ENCODE peak calls at places on chromosomes 6 and 20, in four cellular contexts. J is HepG2, Z is H1, Y is GM12878. N is an unnamed sample.

GRCh38 chr20:3563113-3563512 is 92.3 kb downstream of the ATRN start:
- DNase-seq in J (no peak), Z (no peak), Y (no peak), N (no peak)

GRCh38 chr20:10360878-10361277 is 73.1 kb downstream of the MKKS start:
- DNase-seq in J (no peak), Z (no peak), Y (no peak), N (no peak)

GRCh38 chr6:56806368-56806767 is 148.5 kb upstream of the BEND6 start:
- DNase-seq in J (no peak), Z (no peak), Y (no peak), N (no peak)

GRCh38 chr6:169886631-169887227 is 135.3 kb downstream of the ERMARD start:
- DNase-seq in J (no peak), Z (no peak), Y (no peak), N (peak)

GRCh38 chr6:39281312-39281980 is 32.8 kb downstream of the KCNK17 start:
- DNase-seq in J (no peak), Z (no peak), Y (no peak), N (no peak)

GRCh38 chr20:40930561-40930960 is 98.1 kb upstream of the TOP1 start:
- DNase-seq in J (no peak), Z (no peak), Y (no peak), N (no peak)

GRCh38 chr20:4805663-4806449 is 84.1 kb downstream of the PRND start:
- DNase-seq in J (no peak), Z (no peak), Y (no peak), N (no peak)

GRCh38 chr6:137471951-137472350 is 22.2 kb downstream of the OLIG3 start:
- DNase-seq in J (no peak), Z (no peak), Y (no peak), N (no peak)

GRCh38 chr20:37564388-37565133 is 36.9 kb upstream of the BLCAP start:
- DNase-seq in J (peak), Z (no peak), Y (no peak), N (peak)

GRCh38 chr6:89449182-89449581 is 16.2 kb downstream of the ANKRD6 start:
- DNase-seq in J (no peak), Z (no peak), Y (no peak), N (no peak)

GRCh38 chr6:2467929-2468600 is 222.7 kb upstream of the GMDS start:
- DNase-seq in J (no peak), Z (no peak), Y (no peak), N (no peak)

GRCh38 chr20:47181056-47181862 is 175.2 kb downstream of the ZMYND8 start:
- DNase-seq in J (peak), Z (no peak), Y (no peak), N (peak)

GRCh38 chr6:21909321-21909720 is 315.8 kb downstream of the SOX4 start:
- DNase-seq in J (no peak), Z (no peak), Y (no peak), N (no peak)

GRCh38 chr6:163579880-163580295 is 165.4 kb downstream of the QKI start:
- DNase-seq in J (no peak), Z (no peak), Y (no peak), N (peak)

GRCh38 chr20:24766826-24767622 is 182.0 kb upstream of the CST7 start:
- DNase-seq in J (no peak), Z (no peak), Y (no peak), N (no peak)

GRCh38 chr6:109791301-109791700 is 100.2 kb downstream of the FIG4 start:
- DNase-seq in J (no peak), Z (no peak), Y (no peak), N (peak)

GRCh38 chr6:64294034-64294433 is 658.4 kb downstream of the PHF3 start:
- DNase-seq in J (no peak), Z (no peak), Y (no peak), N (no peak)

GRCh38 chr6:72530152-72530551 is 91.7 kb upstream of the KCNQ5 start:
- DNase-seq in J (no peak), Z (no peak), Y (no peak), N (no peak)

GRCh38 chr6:2026133-2026532 is 219.3 kb downstream of the GMDS start:
- DNase-seq in J (no peak), Z (no peak), Y (no peak), N (no peak)

GRCh38 chr20:10074513-10074912 is 39.7 kb downstream of the ANKEF1 start:
- DNase-seq in J (peak), Z (no peak), Y (no peak), N (no peak)

GRCh38 chr20:9068232-9068781 is 580 bp upstream of the PLCB4 start:
- DNase-seq in J (no peak), Z (no peak), Y (no peak), N (peak)

GRCh38 chr6:125066964-125067363 is 86.6 kb upstream of the TPD52L1 start:
- DNase-seq in J (no peak), Z (no peak), Y (no peak), N (no peak)

GRCh38 chr20:19275630-19276071 is 63.2 kb downstream of the SLC24A3 start:
- DNase-seq in J (no peak), Z (no peak), Y (no peak), N (no peak)

GRCh38 chr6:147974376-147974775 is 368.3 kb upstream of the SASH1 start:
- DNase-seq in J (peak), Z (no peak), Y (no peak), N (no peak)

GRCh38 chr6:34355889-34356288 is 36.6 kb downstream of the NUDT3 start:
- DNase-seq in J (no peak), Z (no peak), Y (no peak), N (no peak)

GRCh38 chr6:119148102-119148824 is 69.8 kb upstream of the FAM184A start:
- DNase-seq in J (peak), Z (no peak), Y (no peak), N (peak)

GRCh38 chr6:27970444-27970843 is 13.4 kb downstream of the OR2B6 start:
- DNase-seq in J (no peak), Z (no peak), Y (no peak), N (no peak)

GRCh38 chr20:50900261-50900660 is 31.0 kb downstream of the ADNP start:
- DNase-seq in J (no peak), Z (no peak), Y (no peak), N (no peak)

GRCh38 chr6:170150590-170150945 is 140.3 kb downstream of the DLL1 start:
- DNase-seq in J (no peak), Z (no peak), Y (no peak), N (no peak)

GRCh38 chr6:97656236-97656635 is 373.2 kb upstream of the MMS22L start:
- DNase-seq in J (no peak), Z (no peak), Y (no peak), N (no peak)

GRCh38 chr6:114194362-114195343 is 148.2 kb downstream of the HS3ST5 start:
- DNase-seq in J (no peak), Z (no peak), Y (no peak), N (no peak)

GRCh38 chr20:44888226-44889103 is 3.0 kb downstream of the YWHAB start:
- DNase-seq in J (peak), Z (no peak), Y (no peak), N (no peak)

GRCh38 chr6:29627762-29628418 is 5.1 kb downstream of the GABBR1 start:
- DNase-seq in J (no peak), Z (peak), Y (no peak), N (peak)

GRCh38 chr20:7696311-7696710 is 243.9 kb downstream of the HAO1 start:
- DNase-seq in J (no peak), Z (no peak), Y (no peak), N (no peak)

GRCh38 chr6:40671338-40672050 is 84.3 kb upstream of the LRFN2 start:
- DNase-seq in J (peak), Z (no peak), Y (no peak), N (no peak)

GRCh38 chr6:17907467-17908229 is 79.8 kb downstream of the KIF13A start:
- DNase-seq in J (peak), Z (no peak), Y (no peak), N (peak)
- TF ChIP-seq CREB1 in J (no peak), Z (no peak), Y (no peak), N (no peak)

GRCh38 chr6:161383951-161384350 is 110.1 kb upstream of the AGPAT4 start:
- DNase-seq in J (no peak), Z (no peak), Y (no peak), N (no peak)
- TF ChIP-seq HDAC6 in J (no peak), Z (no peak), Y (no peak), N (no peak)

GRCh38 chr20:39038047-39038446 is 75.9 kb downstream of the DHX35 start:
- DNase-seq in J (no peak), Z (no peak), Y (no peak), N (no peak)

GRCh38 chr20:39038495-39038894 is 76.4 kb downstream of the DHX35 start:
- DNase-seq in J (no peak), Z (no peak), Y (no peak), N (no peak)

GRCh38 chr20:39040116-39040515 is 78.0 kb downstream of the DHX35 start:
- DNase-seq in J (no peak), Z (no peak), Y (no peak), N (no peak)

GRCh38 chr20:39041067-39041466 is 78.9 kb downstream of the DHX35 start:
- DNase-seq in J (no peak), Z (no peak), Y (no peak), N (no peak)

GRCh38 chr20:39039261-39039660 is 77.1 kb downstream of the DHX35 start:
- DNase-seq in J (no peak), Z (no peak), Y (no peak), N (no peak)
- TF ChIP-seq CREB1 in J (no peak), Z (no peak), Y (no peak), N (no peak)

DNA sequence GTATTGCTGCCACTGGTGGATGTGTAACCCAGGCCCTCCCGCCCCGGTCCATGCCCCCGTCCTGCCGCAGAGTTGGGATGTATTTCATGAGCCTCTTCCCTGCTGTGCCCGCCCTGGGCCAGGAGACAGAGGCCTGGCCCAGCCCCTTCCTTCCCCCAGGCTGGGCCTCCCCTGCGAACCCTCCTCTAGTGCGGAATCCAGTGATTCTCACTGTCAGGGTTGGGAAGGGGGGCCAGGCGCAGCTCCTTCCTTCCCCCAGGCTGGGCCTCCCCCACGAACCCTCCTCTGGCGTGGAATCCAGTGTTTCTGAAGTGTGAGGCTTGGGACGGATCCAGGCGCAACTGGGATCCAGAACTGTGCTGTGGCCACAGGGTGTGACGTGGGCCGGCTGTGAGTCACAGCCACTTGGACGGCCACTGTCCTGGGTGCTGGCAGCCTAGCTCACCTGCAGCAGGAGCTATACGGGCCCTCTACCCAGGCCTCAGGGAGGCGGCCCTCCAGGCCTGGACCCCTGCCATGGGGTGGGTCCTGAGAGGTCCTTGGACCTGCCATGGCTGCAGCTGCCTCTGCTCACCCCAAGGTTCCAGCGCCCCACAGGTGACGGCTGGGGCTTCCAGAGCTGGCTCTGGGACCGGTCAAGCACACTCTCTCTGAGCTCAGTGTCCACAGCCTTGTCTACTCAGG is 28.3 kb downstream of the COL20A1 start:
- DNase-seq in J (no peak), Z (no peak), Y (no peak), N (no peak)
- TF ChIP-seq HDAC6 in J (no peak), Z (no peak), Y (no peak), N (no peak)

GRCh38 chr6:153392156-153392555 is 261.1 kb upstream of the RGS17 start:
- DNase-seq in J (no peak), Z (no peak), Y (no peak), N (no peak)
- TF ChIP-seq CREB1 in J (no peak), Z (no peak), Y (no peak), N (no peak)

GRCh38 chr6:31961616-31962015 is 2.6 kb downstream of the SKIC2 start:
- DNase-seq in J (no peak), Z (no peak), Y (no peak), N (no peak)

GRCh38 chr6:31956796-31957195 is 2.0 kb downstream of the NELFE start:
- DNase-seq in J (no peak), Z (no peak), Y (no peak), N (no peak)

GRCh38 chr6:31954511-31954910 is 4.3 kb downstream of the NELFE start:
- DNase-seq in J (no peak), Z (no peak), Y (no peak), N (no peak)

GRCh38 chr6:31958741-31959739 is at the start of the genes NELFE and SKIC2:
- DNase-seq in J (peak), Z (peak), Y (peak), N (peak)

DNA sequence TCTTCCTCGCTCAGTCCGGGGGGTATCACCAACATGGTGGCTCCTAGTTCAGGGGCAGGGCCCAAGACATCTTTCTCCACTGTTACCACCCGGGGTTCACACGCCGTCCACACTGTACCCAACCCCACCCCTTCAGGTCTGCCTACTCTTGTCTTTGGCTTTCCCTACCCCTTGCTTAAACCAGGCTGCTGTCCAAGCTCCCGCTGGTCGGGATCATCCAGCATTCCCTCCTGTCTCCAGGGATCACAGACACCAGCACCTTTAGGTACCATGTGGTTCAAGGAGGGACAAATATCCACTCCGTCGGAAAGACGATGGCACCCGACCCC is 395 bp downstream of the NELFE start:
- DNase-seq in J (no peak), Z (no peak), Y (no peak), N (no peak)
- TF ChIP-seq HDAC6 in J (no peak), Z (no peak), Y (no peak), N (no peak)

N was measured in K562.